ENCODE peak calls at places on chromosomes 5 and 9, in seven cellular contexts. One of them, this sample, is unnamed.

GRCh38 chr5:127068771-127069330 is 4.5 kb downstream of the C5orf63 start:
- DNase-seq in ELF-1: no peak
- DNase-seq in endothelial cell: no peak
- DNase-seq in heart right ventricle: peak; percentile 45
- DNase-seq in stimulated activated CD8-positive, alpha-beta memory T cell treated with anti-CD3 and anti-CD28 coated beads, Interleukin-4, amount 100 ng/mL, for 1 hour: no peak
- DNase-seq in ACHN: peak; percentile 73
- DNase-seq in T-helper 2 cell: no peak
- DNase-seq in this sample: peak; percentile 8

GRCh38 chr5:132777209-132778069 is at the start of gene SEPTIN8:
- DNase-seq in stimulated activated CD8-positive, alpha-beta memory T cell treated with anti-CD3 and anti-CD28 coated beads, Interleukin-4, amount 100 ng/mL, for 1 hour: no peak
- DNase-seq in ELF-1: peak; percentile 42
- DNase-seq in T-helper 2 cell: peak; percentile 23
- DNase-seq in ACHN: peak; percentile 42
- DNase-seq in endothelial cell: peak; percentile 49
- DNase-seq in heart right ventricle: peak; percentile 50
- DNase-seq in this sample: no peak

GRCh38 chr9:26770821-26771220 is 121.8 kb downstream of the CAAP1 start:
- DNase-seq in stimulated activated CD8-positive, alpha-beta memory T cell treated with anti-CD3 and anti-CD28 coated beads, Interleukin-4, amount 100 ng/mL, for 1 hour: no peak
- DNase-seq in heart right ventricle: no peak
- DNase-seq in endothelial cell: no peak
- DNase-seq in ELF-1: no peak
- DNase-seq in T-helper 2 cell: no peak
- DNase-seq in ACHN: no peak
- DNase-seq in this sample: no peak

GRCh38 chr5:177117441-177118045 is 16.0 kb upstream of the NSD1 start:
- DNase-seq in ACHN: no peak
- DNase-seq in heart right ventricle: no peak
- DNase-seq in ELF-1: no peak
- DNase-seq in stimulated activated CD8-positive, alpha-beta memory T cell treated with anti-CD3 and anti-CD28 coated beads, Interleukin-4, amount 100 ng/mL, for 1 hour: no peak
- DNase-seq in T-helper 2 cell: no peak
- DNase-seq in endothelial cell: no peak
- DNase-seq in this sample: no peak

GRCh38 chr9:104586496-104587180 is 12.6 kb downstream of the OR13C5 start:
- DNase-seq in stimulated activated CD8-positive, alpha-beta memory T cell treated with anti-CD3 and anti-CD28 coated beads, Interleukin-4, amount 100 ng/mL, for 1 hour: no peak
- DNase-seq in heart right ventricle: no peak
- DNase-seq in T-helper 2 cell: no peak
- DNase-seq in ACHN: no peak
- DNase-seq in endothelial cell: no peak
- DNase-seq in ELF-1: no peak
- DNase-seq in this sample: no peak

GRCh38 chr5:3594514-3595101 is 1.0 kb upstream of the IRX1 start:
- DNase-seq in T-helper 2 cell: no peak
- DNase-seq in stimulated activated CD8-positive, alpha-beta memory T cell treated with anti-CD3 and anti-CD28 coated beads, Interleukin-4, amount 100 ng/mL, for 1 hour: no peak
- DNase-seq in ELF-1: peak; percentile 73
- DNase-seq in endothelial cell: peak; percentile 33
- DNase-seq in ACHN: peak; percentile 2
- DNase-seq in heart right ventricle: no peak
- DNase-seq in this sample: no peak

GRCh38 chr5:138353550-138353893 is 1.0 kb downstream of the KDM3B start:
- DNase-seq in ACHN: no peak
- DNase-seq in ELF-1: no peak
- DNase-seq in T-helper 2 cell: no peak
- DNase-seq in stimulated activated CD8-positive, alpha-beta memory T cell treated with anti-CD3 and anti-CD28 coated beads, Interleukin-4, amount 100 ng/mL, for 1 hour: no peak
- DNase-seq in endothelial cell: no peak
- DNase-seq in heart right ventricle: no peak
- DNase-seq in this sample: no peak

GRCh38 chr5:14097998-14098471 is 45.1 kb upstream of the TRIO start:
- DNase-seq in ACHN: no peak
- DNase-seq in ELF-1: no peak
- DNase-seq in endothelial cell: no peak
- DNase-seq in T-helper 2 cell: no peak
- DNase-seq in heart right ventricle: no peak
- DNase-seq in stimulated activated CD8-positive, alpha-beta memory T cell treated with anti-CD3 and anti-CD28 coated beads, Interleukin-4, amount 100 ng/mL, for 1 hour: no peak
- DNase-seq in this sample: no peak

GRCh38 chr9:130549093-130549735 is 30.2 kb upstream of the FUBP3 start:
- DNase-seq in ELF-1: no peak
- DNase-seq in ACHN: no peak
- DNase-seq in heart right ventricle: no peak
- DNase-seq in endothelial cell: no peak
- DNase-seq in T-helper 2 cell: no peak
- DNase-seq in stimulated activated CD8-positive, alpha-beta memory T cell treated with anti-CD3 and anti-CD28 coated beads, Interleukin-4, amount 100 ng/mL, for 1 hour: no peak
- DNase-seq in this sample: no peak

GRCh38 chr9:93674580-93675335 is 98.4 kb downstream of the PHF2 start:
- DNase-seq in endothelial cell: peak; percentile 2
- DNase-seq in ACHN: no peak
- DNase-seq in heart right ventricle: peak; percentile 2
- DNase-seq in stimulated activated CD8-positive, alpha-beta memory T cell treated with anti-CD3 and anti-CD28 coated beads, Interleukin-4, amount 100 ng/mL, for 1 hour: no peak
- DNase-seq in ELF-1: peak; percentile 0
- DNase-seq in T-helper 2 cell: no peak
- DNase-seq in this sample: no peak

GRCh38 chr9:15081021-15081753 is 171.0 kb upstream of the FREM1 start:
- DNase-seq in endothelial cell: no peak
- DNase-seq in T-helper 2 cell: no peak
- DNase-seq in ELF-1: no peak
- DNase-seq in stimulated activated CD8-positive, alpha-beta memory T cell treated with anti-CD3 and anti-CD28 coated beads, Interleukin-4, amount 100 ng/mL, for 1 hour: no peak
- DNase-seq in heart right ventricle: no peak
- DNase-seq in ACHN: no peak
- DNase-seq in this sample: no peak

GRCh38 chr9:32161720-32162119 is 222.7 kb upstream of the ACO1 start:
- DNase-seq in endothelial cell: no peak
- DNase-seq in ACHN: no peak
- DNase-seq in T-helper 2 cell: no peak
- DNase-seq in heart right ventricle: no peak
- DNase-seq in stimulated activated CD8-positive, alpha-beta memory T cell treated with anti-CD3 and anti-CD28 coated beads, Interleukin-4, amount 100 ng/mL, for 1 hour: no peak
- DNase-seq in ELF-1: no peak
- DNase-seq in this sample: no peak

GRCh38 chr9:13278368-13279246 is 885 bp downstream of the MPDZ start:
- DNase-seq in ELF-1: peak; percentile 77
- DNase-seq in endothelial cell: peak; percentile 61
- DNase-seq in heart right ventricle: peak; percentile 71
- DNase-seq in ACHN: peak; percentile 66
- DNase-seq in stimulated activated CD8-positive, alpha-beta memory T cell treated with anti-CD3 and anti-CD28 coated beads, Interleukin-4, amount 100 ng/mL, for 1 hour: no peak
- DNase-seq in T-helper 2 cell: no peak
- DNase-seq in this sample: no peak

GRCh38 chr5:123398058-123398728 is 25.0 kb downstream of the CEP120 start:
- DNase-seq in stimulated activated CD8-positive, alpha-beta memory T cell treated with anti-CD3 and anti-CD28 coated beads, Interleukin-4, amount 100 ng/mL, for 1 hour: no peak
- DNase-seq in T-helper 2 cell: no peak
- DNase-seq in endothelial cell: no peak
- DNase-seq in heart right ventricle: no peak
- DNase-seq in ACHN: no peak
- DNase-seq in ELF-1: no peak
- DNase-seq in this sample: no peak

GRCh38 chr5:43232943-43233833 is 41.2 kb downstream of the NIM1K start:
- DNase-seq in heart right ventricle: no peak
- DNase-seq in endothelial cell: no peak
- DNase-seq in stimulated activated CD8-positive, alpha-beta memory T cell treated with anti-CD3 and anti-CD28 coated beads, Interleukin-4, amount 100 ng/mL, for 1 hour: no peak
- DNase-seq in ELF-1: no peak
- DNase-seq in ACHN: no peak
- DNase-seq in T-helper 2 cell: no peak
- DNase-seq in this sample: no peak

GRCh38 chr5:108093186-108093585 is 288.7 kb downstream of the FBXL17 start:
- DNase-seq in ACHN: peak; percentile 25
- DNase-seq in T-helper 2 cell: no peak
- DNase-seq in stimulated activated CD8-positive, alpha-beta memory T cell treated with anti-CD3 and anti-CD28 coated beads, Interleukin-4, amount 100 ng/mL, for 1 hour: no peak
- DNase-seq in heart right ventricle: no peak
- DNase-seq in ELF-1: no peak
- DNase-seq in endothelial cell: no peak
- DNase-seq in this sample: peak; percentile 5

GRCh38 chr9:127575875-127576778 is 36.0 kb upstream of the STXBP1 start:
- DNase-seq in T-helper 2 cell: no peak
- DNase-seq in endothelial cell: no peak
- DNase-seq in ELF-1: no peak
- DNase-seq in stimulated activated CD8-positive, alpha-beta memory T cell treated with anti-CD3 and anti-CD28 coated beads, Interleukin-4, amount 100 ng/mL, for 1 hour: no peak
- DNase-seq in ACHN: peak; percentile 23
- DNase-seq in heart right ventricle: no peak
- DNase-seq in this sample: no peak

GRCh38 chr5:58077966-58078365 is 381.9 kb downstream of the PLK2 start:
- DNase-seq in ACHN: no peak
- DNase-seq in stimulated activated CD8-positive, alpha-beta memory T cell treated with anti-CD3 and anti-CD28 coated beads, Interleukin-4, amount 100 ng/mL, for 1 hour: no peak
- DNase-seq in heart right ventricle: no peak
- DNase-seq in ELF-1: no peak
- DNase-seq in endothelial cell: no peak
- DNase-seq in T-helper 2 cell: no peak
- DNase-seq in this sample: no peak

GRCh38 chr5:153153086-153153485 is 337.4 kb upstream of the GRIA1 start:
- DNase-seq in endothelial cell: no peak
- DNase-seq in ELF-1: no peak
- DNase-seq in heart right ventricle: no peak
- DNase-seq in ACHN: no peak
- DNase-seq in T-helper 2 cell: no peak
- DNase-seq in stimulated activated CD8-positive, alpha-beta memory T cell treated with anti-CD3 and anti-CD28 coated beads, Interleukin-4, amount 100 ng/mL, for 1 hour: no peak
- DNase-seq in this sample: no peak

GRCh38 chr5:99089822-99090549 is 161.2 kb upstream of the CHD1 start:
- DNase-seq in stimulated activated CD8-positive, alpha-beta memory T cell treated with anti-CD3 and anti-CD28 coated beads, Interleukin-4, amount 100 ng/mL, for 1 hour: no peak
- DNase-seq in ACHN: no peak
- DNase-seq in endothelial cell: no peak
- DNase-seq in T-helper 2 cell: no peak
- DNase-seq in ELF-1: no peak
- DNase-seq in heart right ventricle: no peak
- DNase-seq in this sample: no peak

GRCh38 chr9:129007035-129007765 is 20.9 kb downstream of the SH3GLB2 start:
- DNase-seq in endothelial cell: no peak
- DNase-seq in ACHN: no peak
- DNase-seq in heart right ventricle: peak; percentile 53
- DNase-seq in T-helper 2 cell: no peak
- DNase-seq in ELF-1: no peak
- DNase-seq in stimulated activated CD8-positive, alpha-beta memory T cell treated with anti-CD3 and anti-CD28 coated beads, Interleukin-4, amount 100 ng/mL, for 1 hour: no peak
- DNase-seq in this sample: no peak

GRCh38 chr9:32136700-32137339 is 247.6 kb upstream of the ACO1 start:
- DNase-seq in endothelial cell: no peak
- DNase-seq in ACHN: no peak
- DNase-seq in heart right ventricle: no peak
- DNase-seq in stimulated activated CD8-positive, alpha-beta memory T cell treated with anti-CD3 and anti-CD28 coated beads, Interleukin-4, amount 100 ng/mL, for 1 hour: no peak
- DNase-seq in ELF-1: peak; percentile 10
- DNase-seq in T-helper 2 cell: no peak
- DNase-seq in this sample: no peak

GRCh38 chr5:173705512-173705825 is 89.0 kb upstream of the BOD1 start:
- DNase-seq in ACHN: no peak
- DNase-seq in heart right ventricle: no peak
- DNase-seq in stimulated activated CD8-positive, alpha-beta memory T cell treated with anti-CD3 and anti-CD28 coated beads, Interleukin-4, amount 100 ng/mL, for 1 hour: no peak
- DNase-seq in T-helper 2 cell: no peak
- DNase-seq in endothelial cell: no peak
- DNase-seq in ELF-1: no peak
- DNase-seq in this sample: no peak

GRCh38 chr5:36870399-36871040 is 6.0 kb upstream of the NIPBL start:
- DNase-seq in stimulated activated CD8-positive, alpha-beta memory T cell treated with anti-CD3 and anti-CD28 coated beads, Interleukin-4, amount 100 ng/mL, for 1 hour: no peak
- DNase-seq in T-helper 2 cell: no peak
- DNase-seq in endothelial cell: no peak
- DNase-seq in ACHN: peak; percentile 73
- DNase-seq in heart right ventricle: no peak
- DNase-seq in ELF-1: no peak
- DNase-seq in this sample: peak; percentile 85

GRCh38 chr5:132224721-132225120 is 2.9 kb downstream of the P4HA2 start:
- DNase-seq in ACHN: no peak
- DNase-seq in heart right ventricle: peak; percentile 2
- DNase-seq in T-helper 2 cell: no peak
- DNase-seq in ELF-1: no peak
- DNase-seq in stimulated activated CD8-positive, alpha-beta memory T cell treated with anti-CD3 and anti-CD28 coated beads, Interleukin-4, amount 100 ng/mL, for 1 hour: no peak
- DNase-seq in endothelial cell: no peak
- DNase-seq in this sample: no peak

GRCh38 chr9:118325757-118326156 is 621.6 kb downstream of the TLR4 start:
- DNase-seq in heart right ventricle: no peak
- DNase-seq in stimulated activated CD8-positive, alpha-beta memory T cell treated with anti-CD3 and anti-CD28 coated beads, Interleukin-4, amount 100 ng/mL, for 1 hour: no peak
- DNase-seq in ACHN: no peak
- DNase-seq in endothelial cell: no peak
- DNase-seq in T-helper 2 cell: no peak
- DNase-seq in ELF-1: no peak
- DNase-seq in this sample: no peak

GRCh38 chr5:164207646-164208045 is 702.2 kb downstream of the MAT2B start:
- DNase-seq in endothelial cell: no peak
- DNase-seq in ACHN: no peak
- DNase-seq in ELF-1: no peak
- DNase-seq in T-helper 2 cell: no peak
- DNase-seq in stimulated activated CD8-positive, alpha-beta memory T cell treated with anti-CD3 and anti-CD28 coated beads, Interleukin-4, amount 100 ng/mL, for 1 hour: no peak
- DNase-seq in heart right ventricle: no peak
- DNase-seq in this sample: no peak

GRCh38 chr9:33101104-33101951 is 24.9 kb upstream of the SMU1 start:
- DNase-seq in T-helper 2 cell: no peak
- DNase-seq in ACHN: peak; percentile 66
- DNase-seq in endothelial cell: no peak
- DNase-seq in stimulated activated CD8-positive, alpha-beta memory T cell treated with anti-CD3 and anti-CD28 coated beads, Interleukin-4, amount 100 ng/mL, for 1 hour: no peak
- DNase-seq in ELF-1: no peak
- DNase-seq in heart right ventricle: no peak
- DNase-seq in this sample: peak; percentile 24

GRCh38 chr5:126509339-126509738 is 85.7 kb downstream of the ALDH7A1 start:
- DNase-seq in T-helper 2 cell: no peak
- DNase-seq in ELF-1: no peak
- DNase-seq in stimulated activated CD8-positive, alpha-beta memory T cell treated with anti-CD3 and anti-CD28 coated beads, Interleukin-4, amount 100 ng/mL, for 1 hour: no peak
- DNase-seq in ACHN: no peak
- DNase-seq in endothelial cell: no peak
- DNase-seq in heart right ventricle: no peak
- DNase-seq in this sample: no peak

GRCh38 chr5:139660916-139661814 is 13.0 kb downstream of the CXXC5 start:
- DNase-seq in stimulated activated CD8-positive, alpha-beta memory T cell treated with anti-CD3 and anti-CD28 coated beads, Interleukin-4, amount 100 ng/mL, for 1 hour: no peak
- DNase-seq in heart right ventricle: peak; percentile 78
- DNase-seq in ACHN: peak; percentile 89
- DNase-seq in ELF-1: peak; percentile 61
- DNase-seq in endothelial cell: no peak
- DNase-seq in T-helper 2 cell: no peak
- DNase-seq in this sample: peak; percentile 88

GRCh38 chr5:124537136-124537919 is 209.1 kb downstream of the ZNF608 start:
- DNase-seq in ELF-1: no peak
- DNase-seq in T-helper 2 cell: no peak
- DNase-seq in heart right ventricle: no peak
- DNase-seq in endothelial cell: no peak
- DNase-seq in ACHN: no peak
- DNase-seq in stimulated activated CD8-positive, alpha-beta memory T cell treated with anti-CD3 and anti-CD28 coated beads, Interleukin-4, amount 100 ng/mL, for 1 hour: no peak
- DNase-seq in this sample: no peak

GRCh38 chr5:145246961-145247744 is 588.0 kb downstream of the PRELID2 start:
- DNase-seq in ELF-1: no peak
- DNase-seq in heart right ventricle: no peak
- DNase-seq in T-helper 2 cell: no peak
- DNase-seq in stimulated activated CD8-positive, alpha-beta memory T cell treated with anti-CD3 and anti-CD28 coated beads, Interleukin-4, amount 100 ng/mL, for 1 hour: no peak
- DNase-seq in endothelial cell: no peak
- DNase-seq in ACHN: no peak
- DNase-seq in this sample: peak; percentile 8

GRCh38 chr5:17289681-17290619 is 72.5 kb downstream of the BASP1 start:
- DNase-seq in T-helper 2 cell: no peak
- DNase-seq in endothelial cell: no peak
- DNase-seq in ACHN: no peak
- DNase-seq in stimulated activated CD8-positive, alpha-beta memory T cell treated with anti-CD3 and anti-CD28 coated beads, Interleukin-4, amount 100 ng/mL, for 1 hour: no peak
- DNase-seq in heart right ventricle: no peak
- DNase-seq in ELF-1: no peak
- DNase-seq in this sample: no peak

GRCh38 chr9:136093995-136094881 is 851 bp downstream of the NACC2 start:
- DNase-seq in heart right ventricle: peak; percentile 85
- DNase-seq in ELF-1: no peak
- DNase-seq in T-helper 2 cell: peak; percentile 39
- DNase-seq in stimulated activated CD8-positive, alpha-beta memory T cell treated with anti-CD3 and anti-CD28 coated beads, Interleukin-4, amount 100 ng/mL, for 1 hour: peak; percentile 51
- DNase-seq in endothelial cell: peak; percentile 49
- DNase-seq in ACHN: peak; percentile 61
- DNase-seq in this sample: no peak

GRCh38 chr9:4297795-4298254 is 2.0 kb downstream of the GLIS3 start:
- DNase-seq in heart right ventricle: peak; percentile 52
- DNase-seq in T-helper 2 cell: no peak
- DNase-seq in endothelial cell: peak; percentile 68
- DNase-seq in ELF-1: peak; percentile 73
- DNase-seq in stimulated activated CD8-positive, alpha-beta memory T cell treated with anti-CD3 and anti-CD28 coated beads, Interleukin-4, amount 100 ng/mL, for 1 hour: no peak
- DNase-seq in ACHN: peak; percentile 60
- DNase-seq in this sample: peak; percentile 32

GRCh38 chr9:114691046-114691955 is 9.3 kb upstream of the TEX48 start:
- DNase-seq in endothelial cell: no peak
- DNase-seq in ELF-1: no peak
- DNase-seq in T-helper 2 cell: peak; percentile 5
- DNase-seq in ACHN: peak; percentile 93
- DNase-seq in stimulated activated CD8-positive, alpha-beta memory T cell treated with anti-CD3 and anti-CD28 coated beads, Interleukin-4, amount 100 ng/mL, for 1 hour: peak; percentile 22
- DNase-seq in heart right ventricle: no peak
- DNase-seq in this sample: peak; percentile 62